ENCODE peak calls at places on chromosomes 3 and 15, in six cellular contexts. G is ACHN, Y is D341Med, X is skeletal muscle cell, F is NCI-H345, V is stromal cell of bone marrow. S is an unnamed sample.

GRCh38 chr15:55289573-55290360 is at the start of gene RAB27A:
- DNase-seq in X (no peak), V (no peak), F (peak), Y (peak), G (peak), S (peak)

GRCh38 chr15:81531141-81531592 is 157.2 kb upstream of the TMC3 start:
- DNase-seq in X (peak), V (no peak), Y (no peak), G (no peak), F (no peak), S (no peak)

GRCh38 chr3:187737401-187738088 is 7.7 kb downstream of the BCL6 start:
- DNase-seq in F (peak), G (peak), Y (peak), X (no peak), V (no peak), S (no peak)

GRCh38 chr3:106862067-106862466 is 515.2 kb upstream of the CCDC54 start:
- DNase-seq in G (no peak), V (peak), F (no peak), Y (no peak), X (no peak), S (no peak)

GRCh38 chr15:48936666-48937065 is 27.1 kb downstream of the SHC4 start:
- DNase-seq in V (no peak), X (peak), F (no peak), Y (no peak), G (no peak), S (no peak)

GRCh38 chr3:177597325-177598109 is 400.2 kb upstream of the TBL1XR1 start:
- DNase-seq in Y (no peak), X (peak), V (peak), G (no peak), F (peak), S (peak)

GRCh38 chr3:27357665-27358258 is 11.4 kb downstream of the NEK10 start:
- DNase-seq in X (peak), Y (peak), V (peak), F (peak), G (peak), S (no peak)

GRCh38 chr15:94242257-94242656 is 10.9 kb downstream of the MCTP2 start:
- DNase-seq in F (no peak), V (no peak), Y (no peak), G (no peak), X (no peak), S (no peak)

GRCh38 chr3:30341851-30342250 is 264.6 kb upstream of the TGFBR2 start:
- DNase-seq in X (no peak), F (no peak), Y (no peak), V (no peak), G (no peak), S (no peak)

GRCh38 chr3:8460815-8461482 is 40.7 kb upstream of the LMCD1 start:
- DNase-seq in G (no peak), Y (no peak), V (peak), X (peak), F (no peak), S (no peak)

GRCh38 chr3:3031358-3031757 is 78.8 kb downstream of the IL5RA start:
- DNase-seq in Y (no peak), V (no peak), F (no peak), G (no peak), X (no peak), S (no peak)

S was measured in gastrocnemius medialis.